ENCODE peak calls at places on chromosomes 1 and 21, in nine cellular contexts. A is tibial nerve, M is adrenal gland, V is uterus, W is IMR-90, E is breast epithelium, F is testis, Q is NB4, S is stomach. R is an unnamed sample.

GRCh38 chr1:10779201-10779600 is 17.2 kb downstream of the CASZ1 start:
- DNase-seq in A (no peak), M (no peak), V (no peak), W (no peak), E (peak), F (no peak), Q (peak), S (peak), R (peak)

GRCh38 chr1:91608876-91609275 is 108.2 kb downstream of the CDC7 start:
- DNase-seq in A (no peak), M (no peak), V (no peak), W (peak), E (no peak), F (no peak), Q (no peak), S (no peak), R (no peak)

GRCh38 chr21:30818837-30819236 is 5.8 kb upstream of the KRTAP8-1 start:
- DNase-seq in A (no peak), M (no peak), V (no peak), W (no peak), E (no peak), F (no peak), Q (no peak), S (no peak), R (no peak)

GRCh38 chr21:15631342-15631741 is 98.4 kb upstream of the USP25 start:
- DNase-seq in A (no peak), M (no peak), V (no peak), W (peak), E (no peak), F (no peak), Q (no peak), S (no peak), R (no peak)

GRCh38 chr1:229148041-229148671 is 122.8 kb upstream of the RAB4A start:
- DNase-seq in A (peak), M (no peak), V (no peak), W (no peak), E (no peak), F (peak), Q (peak), S (peak), R (no peak)

GRCh38 chr1:25651824-25652741 is 35.5 kb downstream of the MAN1C1 start:
- DNase-seq in A (no peak), M (no peak), V (no peak), W (no peak), E (no peak), F (peak), Q (no peak), S (no peak), R (no peak)

GRCh38 chr1:64031191-64031590 is 172.2 kb upstream of the UBE2U start:
- DNase-seq in A (no peak), M (no peak), V (no peak), W (peak), E (no peak), F (no peak), Q (no peak), S (no peak), R (no peak)

GRCh38 chr1:2113620-2114135 is 63.5 kb downstream of the PRKCZ start:
- DNase-seq in A (no peak), M (no peak), V (no peak), W (no peak), E (no peak), F (no peak), Q (no peak), S (no peak), R (no peak)

GRCh38 chr1:59443355-59443754 is 146.5 kb downstream of the FGGY start:
- DNase-seq in A (no peak), M (peak), V (no peak), W (peak), E (no peak), F (no peak), Q (no peak), S (no peak), R (no peak)

GRCh38 chr1:46820076-46820475 is 21.2 kb downstream of the CYP4B1 start:
- DNase-seq in A (no peak), M (no peak), V (no peak), W (no peak), E (no peak), F (no peak), Q (no peak), S (no peak), R (no peak)

GRCh38 chr1:41806472-41807155 is 112.1 kb downstream of the HIVEP3 start:
- DNase-seq in A (no peak), M (no peak), V (no peak), W (no peak), E (no peak), F (no peak), Q (peak), S (no peak), R (peak)

GRCh38 chr1:46520063-46520911 is 30.7 kb downstream of the DMBX1 start:
- DNase-seq in A (no peak), M (no peak), V (no peak), W (peak), E (no peak), F (no peak), Q (no peak), S (no peak), R (no peak)

GRCh38 chr1:10824821-10825540 is 28.5 kb upstream of the CASZ1 start:
- DNase-seq in A (no peak), M (no peak), V (peak), W (peak), E (peak), F (no peak), Q (no peak), S (peak), R (no peak)

GRCh38 chr1:67723620-67724019 is 38.6 kb downstream of the GADD45A start:
- DNase-seq in A (no peak), M (peak), V (no peak), W (peak), E (no peak), F (no peak), Q (no peak), S (no peak), R (no peak)

GRCh38 chr1:169812131-169812530 is 17.4 kb upstream of the METTL18 start:
- DNase-seq in A (no peak), M (no peak), V (no peak), W (no peak), E (no peak), F (no peak), Q (no peak), S (no peak), R (no peak)

GRCh38 chr1:61226791-61227567 is 144.6 kb downstream of the NFIA start:
- DNase-seq in A (no peak), M (no peak), V (no peak), W (no peak), E (no peak), F (no peak), Q (no peak), S (peak), R (no peak)

GRCh38 chr1:17919525-17920439 is 164.6 kb downstream of the ACTL8 start:
- DNase-seq in A (no peak), M (peak), V (no peak), W (peak), E (no peak), F (peak), Q (peak), S (peak), R (no peak)

GRCh38 chr1:11307837-11308236 is 34.8 kb downstream of the UBIAD1 start:
- DNase-seq in A (no peak), M (no peak), V (no peak), W (peak), E (no peak), F (no peak), Q (no peak), S (no peak), R (no peak)

GRCh38 chr1:45694823-45695222 is 6.8 kb downstream of the TMEM69 start:
- DNase-seq in A (no peak), M (no peak), V (no peak), W (no peak), E (no peak), F (no peak), Q (no peak), S (no peak), R (no peak)

GRCh38 chr1:156053770-156054499 is at the start of gene UBQLN4:
- DNase-seq in A (peak), M (peak), V (peak), W (peak), E (peak), F (peak), Q (peak), S (peak), R (peak)

GRCh38 chr21:34989337-34990151 is 59.6 kb downstream of the RUNX1 start:
- DNase-seq in A (no peak), M (no peak), V (no peak), W (no peak), E (no peak), F (no peak), Q (no peak), S (no peak), R (no peak)

GRCh38 chr21:37944492-37944891 is 28.2 kb upstream of the KCNJ6 start:
- DNase-seq in A (no peak), M (no peak), V (no peak), W (no peak), E (no peak), F (no peak), Q (no peak), S (no peak), R (no peak)

GRCh38 chr1:160030657-160031367 is 978 bp downstream of the PIGM start:
- DNase-seq in A (no peak), M (no peak), V (no peak), W (no peak), E (no peak), F (no peak), Q (peak), S (no peak), R (no peak)

GRCh38 chr1:224127925-224128819 is 14.3 kb downstream of the FBXO28 start:
- DNase-seq in A (no peak), M (no peak), V (no peak), W (peak), E (no peak), F (no peak), Q (no peak), S (no peak), R (no peak)

GRCh38 chr1:2597441-2598328 is 11.1 kb downstream of the PRXL2B start:
- DNase-seq in A (peak), M (no peak), V (peak), W (no peak), E (no peak), F (no peak), Q (peak), S (no peak), R (no peak)

GRCh38 chr1:17122449-17123194 is 3.4 kb upstream of the PADI2 start:
- DNase-seq in A (no peak), M (no peak), V (no peak), W (peak), E (no peak), F (no peak), Q (peak), S (no peak), R (no peak)

GRCh38 chr1:230940848-230941247 is 37.8 kb downstream of the TTC13 start:
- DNase-seq in A (no peak), M (no peak), V (no peak), W (peak), E (no peak), F (no peak), Q (no peak), S (no peak), R (no peak)

GRCh38 chr21:33897098-33897497 is 18.5 kb downstream of the ATP5PO start:
- DNase-seq in A (no peak), M (no peak), V (no peak), W (no peak), E (no peak), F (no peak), Q (no peak), S (no peak), R (no peak)

GRCh38 chr1:11535761-11536572 is 57.0 kb downstream of the DISP3 start:
- DNase-seq in A (no peak), M (no peak), V (no peak), W (no peak), E (no peak), F (no peak), Q (peak), S (no peak), R (peak)

DNA sequence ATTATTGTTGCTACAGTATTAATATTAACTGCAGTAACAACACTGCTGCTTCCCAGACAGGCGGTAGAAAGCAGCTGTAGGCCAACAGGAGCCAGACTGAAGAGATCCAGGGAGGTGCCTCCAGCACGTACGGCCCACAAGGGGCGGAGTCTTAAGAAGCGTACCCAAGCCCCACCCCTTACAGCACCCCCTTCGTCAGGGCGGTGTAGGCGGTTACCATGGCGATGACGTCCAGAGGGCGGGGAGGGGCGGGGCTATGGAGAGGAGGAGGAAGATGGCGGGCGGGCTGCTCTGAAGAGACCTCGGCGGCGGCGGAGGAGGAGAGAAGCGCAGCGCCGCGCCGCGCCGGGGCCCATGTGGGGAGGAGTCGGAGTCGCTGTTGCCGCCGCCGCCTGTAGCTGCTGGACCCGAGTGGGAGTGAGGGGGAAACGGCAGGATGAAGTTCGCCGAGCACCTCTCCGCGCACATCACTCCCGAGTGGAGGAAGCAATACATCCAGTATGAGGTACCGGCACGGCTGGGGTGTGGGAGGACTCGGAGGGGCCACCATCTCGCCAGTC is at the start of gene XPR1:
- DNase-seq in A (peak), M (peak), V (peak), W (peak), E (peak), F (peak), Q (peak), S (peak), R (peak)
- TF ChIP-seq POLR2A in A (peak), M (peak), V (peak), W (peak), E (peak), F (peak), Q (peak), S (no peak), R (peak)

GRCh38 chr1:207309775-207310273 is 11.7 kb upstream of the CD55 start:
- DNase-seq in A (no peak), M (peak), V (peak), W (peak), E (peak), F (peak), Q (peak), S (no peak), R (peak)
- H3K4me3 ChIP-seq in A (no peak), M (no peak), V (no peak), W (no peak), E (no peak), F (no peak), Q (no peak), S (no peak), R (no peak)

DNA sequence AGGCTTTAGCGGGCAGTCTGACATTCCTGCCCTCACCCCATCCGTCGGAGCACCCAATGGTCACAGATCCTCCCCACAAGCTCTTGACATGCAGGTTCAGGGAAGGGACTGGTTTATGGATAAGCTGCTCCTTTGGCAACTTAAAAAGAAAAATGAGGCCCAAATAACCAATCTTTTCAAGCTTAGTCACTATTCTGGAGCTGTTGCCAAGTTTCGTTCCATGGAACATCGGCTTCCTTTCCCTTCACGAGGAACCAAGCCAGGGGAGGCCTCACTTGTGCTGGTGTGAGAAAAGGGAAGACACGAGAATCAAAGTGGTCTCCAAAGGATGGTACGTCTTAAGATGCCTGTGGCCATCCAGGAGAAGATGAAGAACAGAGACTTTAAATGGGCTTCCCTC is 46.1 kb upstream of the LPAR3 start:
- DNase-seq in A (no peak), M (peak), V (no peak), W (peak), E (no peak), F (no peak), Q (no peak), S (no peak), R (no peak)
- TF ChIP-seq POLR2A in A (no peak), M (no peak), V (no peak), W (no peak), E (no peak), F (no peak), Q (no peak), S (no peak), R (no peak)

GRCh38 chr21:44006017-44006624 is 6.0 kb upstream of the TRAPPC10 start:
- DNase-seq in A (no peak), M (no peak), V (peak), W (peak), E (no peak), F (peak), Q (no peak), S (no peak), R (no peak)

GRCh38 chr21:44005071-44005470 is 7.0 kb upstream of the TRAPPC10 start:
- DNase-seq in A (no peak), M (no peak), V (no peak), W (no peak), E (no peak), F (no peak), Q (no peak), S (no peak), R (no peak)

GRCh38 chr21:44005593-44005992 is 6.5 kb upstream of the TRAPPC10 start:
- DNase-seq in A (no peak), M (no peak), V (no peak), W (no peak), E (no peak), F (no peak), Q (no peak), S (no peak), R (no peak)

GRCh38 chr21:44003307-44003966 is 8.7 kb upstream of the TRAPPC10 start:
- DNase-seq in A (no peak), M (no peak), V (no peak), W (no peak), E (no peak), F (no peak), Q (no peak), S (no peak), R (no peak)

DNA sequence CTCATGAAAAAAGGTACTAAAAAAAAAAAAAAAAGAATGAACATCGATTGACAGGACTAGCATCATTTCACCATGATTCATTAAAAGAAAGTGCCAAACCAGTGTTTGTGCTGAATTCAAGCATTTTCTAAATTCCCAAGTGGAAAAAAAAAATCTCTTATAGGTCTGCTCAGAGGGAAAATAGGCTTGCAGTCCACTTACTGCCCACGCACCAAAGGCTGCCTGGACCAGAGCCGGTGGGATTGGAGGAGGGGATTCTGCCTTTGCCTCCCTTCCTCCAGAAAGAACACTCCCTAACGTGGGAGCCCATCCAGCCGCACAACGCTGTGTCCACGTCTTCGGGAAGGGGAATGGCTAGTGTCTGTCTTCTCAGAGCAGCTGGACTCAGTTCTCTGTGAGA is 5.5 kb upstream of the TRAPPC10 start:
- DNase-seq in A (no peak), M (no peak), V (peak), W (peak), E (no peak), F (peak), Q (no peak), S (no peak), R (no peak)
- H3K4me3 ChIP-seq in A (no peak), M (no peak), V (no peak), W (no peak), E (no peak), F (no peak), Q (no peak), S (no peak), R (no peak)

R was measured in upper lobe of left lung.